ENCODE peak calls at places on chromosomes 13 and 19, in seven cellular contexts. D is fibroblast of lung, O is astrocyte, M is H9, H is PC-3, T is colonic mucosa, B is IMR-90. J is an unnamed sample.

GRCh38 chr13:28716511-28716910 is 2.3 kb downstream of the SLC46A3 start:
- DNase-seq in D (peak; percentile 40), T (peak; percentile 84), B (peak; percentile 83), M (no peak), H (peak; percentile 79), O (peak; percentile 36), J (no peak)

GRCh38 chr13:94481966-94482365 is 2.5 kb upstream of the DCT start:
- DNase-seq in D (peak; percentile 77), O (peak; percentile 71), T (no peak), B (peak; percentile 66), M (no peak), H (peak; percentile 13), J (no peak)

GRCh38 chr19:15015946-15016542 is 33.2 kb upstream of the CASP14 start:
- DNase-seq in M (peak; percentile 51), B (no peak), T (no peak), H (peak; percentile 42), D (peak; percentile 1), O (no peak), J (peak; percentile 61)

GRCh38 chr19:48372904-48373303 is 8.7 kb downstream of the SYNGR4 start:
- DNase-seq in D (peak; percentile 10), H (peak; percentile 88), B (no peak), T (peak; percentile 70), O (no peak), M (no peak), J (no peak)

GRCh38 chr13:101730420-101731000 is 278.0 kb downstream of the ITGBL1 start:
- DNase-seq in M (no peak), D (no peak), H (no peak), T (no peak), B (no peak), O (no peak), J (no peak)

GRCh38 chr19:48645652-48646191 is at the start of gene CA11:
- DNase-seq in D (no peak), M (peak; percentile 55), O (no peak), B (no peak), T (no peak), H (peak; percentile 4), J (peak; percentile 31)

GRCh38 chr19:43675269-43675879 is 5.4 kb upstream of the PLAUR start:
- DNase-seq in M (no peak), T (peak; percentile 91), D (peak; percentile 59), B (peak; percentile 78), H (peak; percentile 93), O (peak; percentile 54), J (peak; percentile 18)

GRCh38 chr19:6238643-6239281 is 41.0 kb downstream of the MLLT1 start:
- DNase-seq in O (peak; percentile 66), M (no peak), H (peak; percentile 46), D (peak; percentile 77), T (no peak), B (peak; percentile 34), J (no peak)

GRCh38 chr13:36418022-36418805 is 14.1 kb upstream of the CCNA1 start:
- DNase-seq in T (no peak), O (peak; percentile 93), B (peak; percentile 58), D (peak; percentile 92), M (no peak), H (peak; percentile 57), J (no peak)

DNA sequence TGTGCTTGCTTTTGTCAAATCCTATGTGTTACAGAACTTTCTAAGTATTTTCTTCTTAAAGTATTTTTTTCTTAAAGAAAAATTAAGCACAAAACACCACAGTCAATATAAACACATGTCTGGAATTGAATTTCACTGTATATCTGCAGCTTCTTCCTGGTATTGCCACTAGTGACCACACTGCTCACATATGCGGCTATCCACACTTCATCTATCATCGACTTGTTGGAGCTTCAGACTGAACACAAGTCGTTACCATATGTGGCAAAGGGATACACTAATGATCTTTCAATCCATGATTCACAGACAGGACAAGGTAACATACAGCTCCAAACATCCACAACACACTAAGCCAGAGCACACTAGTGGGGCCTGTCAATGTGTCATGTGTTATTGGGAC is 498.4 kb upstream of the ARGLU1 start:
- DNase-seq in B (peak; percentile 79), D (no peak), M (no peak), O (no peak), H (no peak), T (no peak), J (no peak)
- H3K27me3 ChIP-seq in B (no peaks in the 10 kb centered on the region), D (no peaks in the 10 kb centered on the region), M (no peaks in the 10 kb centered on the region), O (no peaks in the 10 kb centered on the region), H (no peaks in the 10 kb centered on the region), T (no peaks in the 10 kb centered on the region), J (no peaks in the 10 kb centered on the region)

GRCh38 chr13:26320766-26321165 is 66.8 kb downstream of the CDK8 start:
- DNase-seq in M (no peak), B (no peak), T (no peak), H (no peak), D (no peak), O (no peak), J (no peak)
- H3K9ac ChIP-seq in M (no peak overlapping the region), B (no peak overlapping the region), T (no peak overlapping the region), H (no peak overlapping the region), D (no peak overlapping the region), O (no peak overlapping the region), J (no peak overlapping the region)

GRCh38 chr13:98693756-98694155 is 58.7 kb downstream of the SLC15A1 start:
- DNase-seq in D (no peak), H (no peak), O (no peak), T (no peak), M (no peak), B (no peak), J (no peak)
- H3K27me3 ChIP-seq in D (no peaks in the 10 kb centered on the region), H (no peaks in the 10 kb centered on the region), O (no peaks in the 10 kb centered on the region), T (no peaks in the 10 kb centered on the region), M (no peaks in the 10 kb centered on the region), B (peaks cover 13% of the 10 kb centered on the region), J (no peaks in the 10 kb centered on the region)

GRCh38 chr19:50779504-50780457 is 9.5 kb downstream of the GPR32 start:
- DNase-seq in T (no peak), O (no peak), B (no peak), D (no peak), H (no peak), M (no peak), J (peak; percentile 99)

GRCh38 chr19:50777261-50777660 is 7.0 kb downstream of the GPR32 start:
- DNase-seq in B (no peak), O (no peak), H (no peak), T (no peak), M (no peak), D (no peak), J (no peak)

GRCh38 chr19:50780753-50781480 is 9.3 kb upstream of the ACP4 start:
- DNase-seq in T (no peak), O (no peak), H (no peak), B (no peak), M (no peak), D (no peak), J (peak; percentile 91)

GRCh38 chr19:50777830-50778303 is 7.6 kb downstream of the GPR32 start:
- DNase-seq in O (no peak), D (no peak), T (no peak), M (peak; percentile 79), B (peak; percentile 14), H (no peak), J (peak; percentile 86)

GRCh38 chr19:50778906-50779430 is 8.7 kb downstream of the GPR32 start:
- DNase-seq in T (no peak), O (no peak), M (no peak), B (no peak), D (no peak), H (no peak), J (no peak)
- H3K9ac ChIP-seq in T (no peak overlapping the region), O (no peak overlapping the region), M (no peak overlapping the region), B (no peak overlapping the region), D (no peak overlapping the region), H (no peak overlapping the region), J (no peak overlapping the region)

DNA sequence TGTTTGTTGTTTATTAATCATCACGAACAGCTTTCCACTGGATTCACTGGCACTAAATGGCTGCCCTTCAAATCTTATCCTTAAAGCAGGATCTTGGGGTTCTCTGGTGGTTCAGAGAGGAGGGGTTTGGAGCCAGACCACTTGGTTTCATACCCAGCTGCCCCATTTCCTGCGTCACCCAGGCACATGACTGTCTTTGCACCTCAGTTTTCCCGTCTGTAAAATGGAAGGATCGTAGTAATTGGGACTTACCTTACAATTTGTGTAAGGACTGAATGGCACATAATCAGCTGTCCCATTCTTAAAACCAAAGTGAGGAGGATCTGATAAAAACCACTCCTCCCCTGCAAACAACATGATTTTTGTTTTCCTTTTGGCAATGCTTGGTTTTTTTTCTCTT is 318.3 kb downstream of the ZNF536 start:
- DNase-seq in T (no peak), H (no peak), O (no peak), M (no peak), B (no peak), D (no peak), J (no peak)
- H3K27me3 ChIP-seq in T (no peaks in the 10 kb centered on the region), H (peaks cover 32% of the 10 kb centered on the region), O (peaks cover 29% of the 10 kb centered on the region), M (no peaks in the 10 kb centered on the region), B (peaks cover 25% of the 10 kb centered on the region), D (peaks cover 14% of the 10 kb centered on the region), J (no peaks in the 10 kb centered on the region)

GRCh38 chr13:82713681-82714405 is 1168.4 kb downstream of the SLITRK1 start:
- DNase-seq in T (no peak), M (no peak), B (peak; percentile 41), H (peak; percentile 28), O (peak; percentile 63), D (peak; percentile 67), J (no peak)
- H3K9ac ChIP-seq in T (no peak overlapping the region), M (no peak overlapping the region), B (no peak overlapping the region), H (no peak overlapping the region), O (no peak overlapping the region), D (no peak overlapping the region), J (no peak overlapping the region)

J was measured in trophoblast cell.